ENCODE peak calls at places on chromosome 20, in ten cellular contexts. M is fibroblast of lung, O is astrocyte of the spinal cord, N is neural progenitor cell, C is foreskin fibroblast, H is mucosa of descending colon, E is cardiac fibroblast, Z is fibroblast of the aortic adventitia, J is fibroblast of pulmonary artery, B is adrenal gland. F is an unnamed sample.

GRCh38 chr20:63873477-63873971 is 8.5 kb downstream of the TPD52L2 start:
- DNase-seq in H (no peak), Z (peak; percentile 77), C (peak; percentile 77), M (peak; percentile 78), E (peak; percentile 96), O (peak; percentile 49), B (peak; percentile 64), J (peak; percentile 94), N (no peak), F (peak; percentile 75)

GRCh38 chr20:21395666-21396044 is 1.7 kb downstream of the NKX2-4 start:
- DNase-seq in H (peak; percentile 24), J (no peak), E (no peak), O (no peak), B (no peak), N (peak; percentile 56), Z (no peak), M (peak; percentile 48), C (no peak), F (no peak)

GRCh38 chr20:56117350-56117749 is 112.0 kb upstream of the CBLN4 start:
- DNase-seq in J (no peak), H (no peak), O (no peak), N (no peak), E (no peak), Z (no peak), C (no peak), B (no peak), M (no peak), F (no peak)

GRCh38 chr20:9200620-9201019 is 131.7 kb downstream of the PLCB4 start:
- DNase-seq in M (peak; percentile 95), N (no peak), E (peak; percentile 43), B (no peak), C (peak; percentile 70), H (no peak), Z (peak; percentile 15), O (peak; percentile 40), J (peak; percentile 64), F (peak; percentile 47)

GRCh38 chr20:62400021-62400420 is 7.1 kb downstream of the CABLES2 start:
- DNase-seq in E (no peak), B (no peak), M (no peak), C (no peak), H (no peak), N (no peak), O (no peak), Z (no peak), J (no peak), F (no peak)

GRCh38 chr20:24100370-24101011 is 111.9 kb upstream of the GGTLC1 start:
- DNase-seq in H (no peak), B (peak; percentile 60), Z (peak; percentile 56), E (peak; percentile 79), O (peak; percentile 33), C (no peak), J (peak; percentile 76), M (peak; percentile 22), N (peak; percentile 80), F (peak; percentile 34)

GRCh38 chr20:24027229-24027628 is 38.6 kb upstream of the GGTLC1 start:
- DNase-seq in E (peak; percentile 58), M (no peak), C (no peak), N (no peak), H (peak; percentile 42), B (peak; percentile 40), J (peak; percentile 77), O (no peak), Z (peak; percentile 9), F (no peak)

GRCh38 chr20:36181934-36182603 is 27.5 kb downstream of the EPB41L1 start:
- DNase-seq in N (no peak), C (peak; percentile 80), J (peak; percentile 76), B (peak; percentile 74), O (peak; percentile 57), E (peak; percentile 84), M (peak; percentile 43), Z (peak; percentile 44), H (no peak), F (peak; percentile 74)

GRCh38 chr20:32207211-32207625 is 325 bp downstream of the PLAGL2 start:
- DNase-seq in H (no peak), O (no peak), J (no peak), B (no peak), M (no peak), E (no peak), N (peak; percentile 42), C (no peak), Z (no peak), F (no peak)

GRCh38 chr20:32203556-32204484 is 3.7 kb downstream of the PLAGL2 start:
- DNase-seq in J (peak; percentile 73), H (no peak), C (no peak), M (peak; percentile 22), E (peak; percentile 64), B (no peak), Z (no peak), O (peak; percentile 4), N (no peak), F (peak; percentile 31)

GRCh38 chr20:32206383-32207210 is 946 bp downstream of the PLAGL2 start:
- DNase-seq in Z (no peak), E (no peak), C (no peak), N (peak; percentile 13), M (no peak), J (no peak), B (no peak), H (no peak), O (no peak), F (no peak)

GRCh38 chr20:32205502-32206382 is 1.8 kb downstream of the PLAGL2 start:
- DNase-seq in M (no peak), B (no peak), H (no peak), Z (no peak), N (peak; percentile 59), O (no peak), J (peak; percentile 48), E (peak; percentile 57), C (no peak), F (peak; percentile 65)

GRCh38 chr20:32204485-32205115 is 2.9 kb downstream of the PLAGL2 start:
- DNase-seq in B (no peak), M (no peak), J (no peak), H (no peak), E (no peak), C (no peak), O (no peak), N (no peak), Z (no peak), F (no peak)
- H3K4me3 ChIP-seq in B (no peak overlapping the region), M (peak overlapping the region; percentile 8), J (no peak overlapping the region), H (no peak overlapping the region), E (no peak overlapping the region), C (no peak overlapping the region), O (no peak overlapping the region), N (peak overlapping the region; percentile 95), Z (no peak overlapping the region), F (no peak overlapping the region)

DNA sequence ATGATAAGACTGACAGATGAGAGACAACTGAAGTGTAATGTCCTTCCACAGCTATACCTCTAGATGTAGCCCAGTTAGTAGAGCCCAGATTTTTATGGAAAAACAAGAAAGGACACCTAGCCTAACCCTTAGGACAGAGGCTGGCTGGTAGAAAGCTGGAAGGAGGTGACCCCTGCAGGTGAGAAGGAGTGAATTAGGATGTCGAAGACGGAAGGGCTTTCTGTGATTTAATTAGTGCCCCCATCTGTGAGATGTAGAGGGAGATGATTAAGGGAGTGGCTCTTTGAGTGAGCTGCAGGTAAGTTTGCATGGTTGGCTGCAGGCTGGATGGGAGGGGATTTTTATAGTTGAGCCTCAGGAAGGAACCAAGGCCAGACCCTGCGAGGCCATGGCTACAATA is 82.8 kb downstream of the GFRA4 start:
- DNase-seq in E (no peak), J (no peak), N (peak; percentile 2), C (no peak), Z (no peak), O (no peak), M (no peak), H (no peak), B (no peak), F (no peak)
- TF ChIP-seq CTCF in E (no peak), J (no peak), N (peak; percentile 18), C (no peak), Z (no peak), O (no peak), M (no peak), H (no peak), B (no peak), F (no peak)

GRCh38 chr20:51696304-51697118 is 71.7 kb downstream of the ATP9A start:
- DNase-seq in C (no peak), Z (peak; percentile 73), M (peak; percentile 35), B (no peak), N (no peak), O (peak; percentile 41), H (no peak), E (peak; percentile 20), J (peak; percentile 37), F (peak; percentile 70)

GRCh38 chr20:51695574-51696303 is 72.5 kb downstream of the ATP9A start:
- DNase-seq in J (peak; percentile 67), B (no peak), E (peak; percentile 76), Z (peak; percentile 66), M (peak; percentile 83), H (no peak), O (peak; percentile 74), N (no peak), C (peak; percentile 82), F (peak; percentile 85)

GRCh38 chr20:51698252-51698651 is 69.9 kb downstream of the ATP9A start:
- DNase-seq in J (no peak), C (no peak), Z (no peak), H (no peak), B (no peak), M (no peak), N (no peak), O (no peak), E (no peak), F (no peak)

GRCh38 chr20:51700809-51701285 is 67.3 kb downstream of the ATP9A start:
- DNase-seq in H (no peak), B (peak; percentile 44), M (peak; percentile 39), C (no peak), N (peak; percentile 61), Z (peak; percentile 60), E (peak; percentile 69), O (peak; percentile 36), J (peak; percentile 65), F (peak; percentile 65)

DNA sequence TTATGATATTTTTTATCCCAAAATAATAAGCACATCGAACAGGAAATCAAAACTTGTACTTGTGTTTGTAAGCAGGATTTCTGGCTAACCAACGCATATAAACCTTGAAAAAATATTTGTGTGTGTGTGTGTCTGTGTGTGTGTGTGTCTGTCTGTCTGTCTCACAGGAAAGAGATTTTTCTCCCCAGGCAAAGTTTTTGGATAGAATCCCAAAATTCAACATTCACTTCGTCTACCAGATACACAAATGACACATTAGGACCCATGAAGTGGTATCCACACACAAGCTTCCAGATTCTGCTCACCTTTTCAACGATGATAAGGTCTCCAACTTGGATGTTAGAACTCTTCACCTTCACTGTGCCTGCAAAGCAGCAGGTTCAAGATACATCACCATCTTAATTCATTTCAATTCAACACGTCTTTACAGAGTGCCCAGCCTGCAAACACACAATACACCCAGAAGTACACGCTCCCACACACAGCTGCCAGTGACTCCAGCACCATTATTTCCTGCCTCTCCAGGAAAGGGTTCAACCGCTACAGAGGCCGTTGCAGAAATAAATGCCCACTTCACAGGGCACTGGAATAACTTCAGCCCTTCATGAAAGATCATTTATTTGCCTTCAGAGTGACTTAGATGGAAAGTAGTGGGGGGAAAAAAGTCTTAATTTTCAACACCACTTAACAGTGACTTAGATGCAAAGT is 70.9 kb downstream of the ATP9A start:
- DNase-seq in N (no peak), M (peak; percentile 31), O (no peak), H (no peak), Z (peak; percentile 16), B (no peak), C (no peak), E (peak; percentile 39), J (peak; percentile 35), F (no peak)
- H3K4me3 ChIP-seq in N (peak overlapping the region; percentile 18), M (no peak overlapping the region), O (no peak overlapping the region), H (no peak overlapping the region), Z (no peak overlapping the region), B (no peak overlapping the region), C (no peak overlapping the region), E (no peak overlapping the region), J (no peak overlapping the region), F (no peak overlapping the region)

GRCh38 chr20:31985152-31985551 is 17.2 kb downstream of the XKR7 start:
- DNase-seq in M (no peak), Z (no peak), O (no peak), B (no peak), H (no peak), E (no peak), J (no peak), C (no peak), N (no peak), F (no peak)

GRCh38 chr20:31979713-31980426 is 11.9 kb downstream of the XKR7 start:
- DNase-seq in Z (no peak), E (no peak), M (no peak), J (no peak), H (no peak), C (no peak), O (no peak), B (no peak), N (no peak), F (no peak)

GRCh38 chr20:31975874-31976273 is 7.9 kb downstream of the XKR7 start:
- DNase-seq in H (no peak), O (no peak), J (no peak), B (no peak), M (no peak), C (no peak), E (no peak), N (no peak), Z (no peak), F (no peak)

GRCh38 chr20:31977080-31977479 is 9.1 kb downstream of the XKR7 start:
- DNase-seq in H (no peak), O (no peak), Z (no peak), E (no peak), M (no peak), B (no peak), N (no peak), J (no peak), C (no peak), F (no peak)

DNA sequence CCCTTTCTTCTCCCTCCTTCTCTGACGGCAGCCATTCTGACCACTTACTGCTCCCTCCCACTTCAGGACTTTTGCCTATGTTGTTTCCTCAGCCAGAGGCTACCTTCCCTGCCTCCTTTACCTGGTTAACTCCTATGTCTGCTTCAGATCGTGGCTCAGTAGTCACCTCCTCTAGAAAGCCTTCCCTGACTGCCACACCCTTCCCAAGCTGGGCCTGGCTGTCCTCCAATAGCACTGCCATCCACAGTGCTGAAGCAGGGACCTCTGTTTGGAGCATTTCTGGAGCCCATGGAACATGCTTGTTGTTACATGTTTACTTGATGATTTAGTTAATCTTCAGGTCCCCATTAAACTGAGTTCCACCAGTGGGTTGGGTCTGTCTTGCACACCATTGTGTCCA is 13.8 kb downstream of the XKR7 start:
- DNase-seq in Z (no peak), J (no peak), H (no peak), B (no peak), O (no peak), N (no peak), C (no peak), E (no peak), M (no peak), F (no peak)
- TF ChIP-seq CTCF in Z (no peak), J (no peak), H (no peak), B (no peak), O (no peak), N (no peak), C (no peak), E (no peak), M (no peak), F (no peak)